ENCODE peak calls at places on chromosomes 13 and 19, in five cellular contexts. X is MM.1S, T is tibial artery, F is heart right ventricle, Z is mammary epithelial cell. B is an unnamed sample.

GRCh38 chr19:1943661-1944087 is 2.7 kb downstream of the CSNK1G2 start:
- DNase-seq in Z (no peak), X (no peak), F (no peak), T (no peak), B (no peak)

GRCh38 chr13:109844396-109844795 is 58.0 kb upstream of the IRS2 start:
- DNase-seq in X (no peak), T (no peak), Z (peak), F (no peak), B (no peak)

GRCh38 chr19:40084948-40085347 is 5.8 kb downstream of the ZNF780A start:
- DNase-seq in F (no peak), Z (no peak), T (no peak), X (no peak), B (no peak)

GRCh38 chr19:9144920-9145319 is 4.7 kb downstream of the ZNF317 start:
- DNase-seq in Z (no peak), F (no peak), T (no peak), X (no peak), B (no peak)

GRCh38 chr13:84400711-84401110 is 518.4 kb upstream of the SLITRK1 start:
- DNase-seq in Z (peak), F (no peak), T (no peak), X (no peak), B (no peak)

GRCh38 chr19:18423258-18424020 is 4.2 kb downstream of the SSBP4 start:
- DNase-seq in F (no peak), Z (no peak), T (no peak), X (no peak), B (no peak)

GRCh38 chr13:83272076-83272475 is 610.2 kb downstream of the SLITRK1 start:
- DNase-seq in X (no peak), T (no peak), F (no peak), Z (no peak), B (no peak)

GRCh38 chr19:35995655-35995993 is 636 bp downstream of the SDHAF1 start:
- DNase-seq in F (peak), X (peak), Z (peak), T (peak), B (no peak)

GRCh38 chr19:2249010-2249866 is at the start of gene AMH:
- DNase-seq in F (no peak), X (no peak), Z (no peak), T (no peak), B (no peak)

GRCh38 chr19:2027361-2027760 is 11.8 kb upstream of the BTBD2 start:
- DNase-seq in X (no peak), Z (peak), T (no peak), F (no peak), B (no peak)

GRCh38 chr13:42068886-42069285 is 20.4 kb downstream of the DGKH start:
- DNase-seq in F (no peak), X (no peak), Z (no peak), T (no peak), B (no peak)

GRCh38 chr13:21465710-21466160 is 6.6 kb upstream of the ZDHHC20 start:
- DNase-seq in T (no peak), F (no peak), X (no peak), Z (no peak), B (no peak)

GRCh38 chr19:14375055-14375581 is 6.1 kb upstream of the ADGRE5 start:
- DNase-seq in X (no peak), T (no peak), Z (no peak), F (peak), B (no peak)

GRCh38 chr13:101700598-101700997 is 248.1 kb downstream of the ITGBL1 start:
- DNase-seq in T (no peak), X (no peak), F (peak), Z (no peak), B (no peak)

GRCh38 chr19:55179570-55180484 is at the start of gene SYT5:
- DNase-seq in T (no peak), X (peak), Z (peak), F (no peak), B (peak)

GRCh38 chr19:11191273-11191755 is 6.0 kb downstream of the KANK2 start:
- DNase-seq in T (peak), X (no peak), Z (peak), F (peak), B (no peak)

GRCh38 chr19:7257148-7258041 is 36.8 kb downstream of the INSR start:
- DNase-seq in Z (peak), T (no peak), X (no peak), F (peak), B (no peak)

GRCh38 chr19:7159105-7159933 is 89.8 kb downstream of the ZNF557 start:
- DNase-seq in F (peak), T (peak), X (no peak), Z (no peak), B (no peak)

GRCh38 chr13:32025730-32026129 is 5.8 kb upstream of the FRY start:
- DNase-seq in X (no peak), Z (no peak), T (no peak), F (no peak), B (no peak)

GRCh38 chr19:15448778-15449619 is 757 bp downstream of the WIZ start:
- DNase-seq in T (peak), F (no peak), Z (no peak), X (no peak), B (no peak)

GRCh38 chr13:55244991-55245644 is 1895.6 kb upstream of the PRR20A start:
- DNase-seq in T (no peak), X (no peak), F (no peak), Z (no peak), B (no peak)

GRCh38 chr19:38661996-38662395 is 14.5 kb downstream of the ACTN4 start:
- DNase-seq in F (no peak), X (no peak), T (no peak), Z (peak), B (no peak)

GRCh38 chr19:13029893-13030292 is 34.6 kb downstream of the NFIX start:
- DNase-seq in Z (no peak), X (peak), F (no peak), T (peak), B (peak)

GRCh38 chr13:39498471-39499114 is 104.4 kb downstream of the LHFPL6 start:
- DNase-seq in F (no peak), T (no peak), Z (no peak), X (no peak), B (no peak)

GRCh38 chr13:27419333-27419732 is 5.1 kb upstream of the GTF3A start:
- DNase-seq in T (no peak), Z (peak), F (no peak), X (no peak), B (no peak)

GRCh38 chr19:17394891-17395415 is 957 bp upstream of the CCDC194 start:
- DNase-seq in F (peak), T (no peak), Z (peak), X (no peak), B (no peak)

GRCh38 chr13:42497798-42498197 is 76.2 kb upstream of the TNFSF11 start:
- DNase-seq in F (no peak), X (no peak), Z (peak), T (no peak), B (no peak)

GRCh38 chr13:38350114-38350617 is 515 bp downstream of the UFM1 start:
- DNase-seq in F (peak), X (peak), T (peak), Z (peak), B (no peak)

GRCh38 chr13:41954226-41954625 is 6.7 kb downstream of the VWA8 start:
- DNase-seq in Z (no peak), T (no peak), X (no peak), F (no peak), B (no peak)

GRCh38 chr19:29446331-29446730 is 79.5 kb upstream of the VSTM2B start:
- DNase-seq in Z (no peak), X (no peak), F (no peak), T (no peak), B (no peak)

GRCh38 chr19:9877775-9878510 is 42.8 kb downstream of the PIN1 start:
- DNase-seq in F (no peak), T (no peak), X (peak), Z (peak), B (no peak)

GRCh38 chr13:89343165-89343564 is 1672.0 kb downstream of the SLITRK5 start:
- DNase-seq in Z (peak), F (no peak), X (no peak), T (no peak), B (no peak)

GRCh38 chr19:17641846-17642245 is 46.3 kb downstream of the UNC13A start:
- DNase-seq in T (no peak), Z (no peak), X (no peak), F (no peak), B (no peak)

GRCh38 chr19:39595950-39596349 is 6.4 kb upstream of the LGALS13 start:
- DNase-seq in Z (no peak), F (no peak), X (no peak), T (no peak), B (no peak)

GRCh38 chr19:5679289-5680082 is 830 bp downstream of the MICOS13 start:
- DNase-seq in Z (no peak), X (peak), F (no peak), T (no peak), B (no peak)

GRCh38 chr19:2455481-2456300 is 1.1 kb downstream of the LMNB2 start:
- DNase-seq in T (no peak), X (peak), Z (peak), F (peak), B (no peak)

GRCh38 chr13:110716235-110716505 is 2.7 kb downstream of the ING1 start:
- DNase-seq in Z (peak), F (no peak), X (peak), T (peak), B (no peak)

GRCh38 chr13:112688560-112689497 is 1.0 kb upstream of the ATP11A start:
- DNase-seq in F (no peak), X (no peak), Z (no peak), T (peak), B (no peak)

GRCh38 chr13:114018461-114019055 is 44.7 kb upstream of the C13orf46 start:
- DNase-seq in T (no peak), Z (no peak), X (no peak), F (no peak), B (no peak)
- H3K27ac ChIP-seq in T (no peak), Z (no peak), X (no peak), F (no peak), B (no peak)

GRCh38 chr13:30689752-30690151 is 45.6 kb upstream of the ALOX5AP start:
- DNase-seq in X (no peak), F (no peak), Z (no peak), T (peak), B (no peak)
- H3K27ac ChIP-seq in X (peak), F (peak), Z (no peak), T (peak), B (no peak)

DNA sequence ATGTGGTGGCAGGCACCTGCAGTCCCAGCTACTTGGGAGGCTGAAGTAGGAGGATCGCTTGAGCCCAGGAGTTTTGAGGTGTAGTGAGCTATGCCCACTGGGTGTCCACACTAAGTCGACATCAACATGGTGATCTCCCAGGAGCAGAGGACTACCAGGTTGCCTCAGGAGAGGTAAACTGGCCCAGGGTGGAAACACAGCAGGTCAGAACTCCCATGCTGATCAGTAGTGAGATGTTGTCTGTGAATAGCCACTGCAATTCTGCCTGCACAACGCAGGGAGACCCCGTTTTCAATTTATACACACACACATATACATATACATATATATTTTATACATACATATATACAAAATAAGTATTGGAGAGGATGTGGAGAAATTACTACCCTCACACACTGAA is 2.1 kb upstream of the ZNF224 start:
- DNase-seq in F (no peak), X (no peak), T (no peak), Z (no peak), B (no peak)
- H3K27ac ChIP-seq in F (no peak), X (no peak), T (no peak), Z (no peak), B (no peak)

DNA sequence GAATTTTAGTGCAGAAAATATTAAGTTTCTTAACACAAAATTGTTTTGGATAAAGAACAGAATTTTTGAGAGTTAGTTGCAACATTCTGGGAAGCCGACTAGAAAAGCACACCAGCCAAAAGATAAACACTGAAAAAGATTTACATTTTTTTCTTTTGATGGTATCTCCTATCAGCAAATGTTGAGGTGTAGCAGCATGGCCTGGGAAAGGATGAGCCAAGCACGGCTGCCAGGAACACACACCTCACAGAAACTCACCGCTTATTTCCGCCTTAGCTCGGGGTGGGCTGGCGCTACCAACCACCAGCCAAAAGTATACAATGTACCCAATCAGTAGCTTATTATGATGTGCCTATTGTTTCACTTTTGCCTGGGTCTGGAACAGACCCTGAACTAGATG is 134.7 kb downstream of the MIPEP start:
- DNase-seq in Z (no peak), F (no peak), T (no peak), X (no peak), B (no peak)
- H3K27ac ChIP-seq in Z (no peak), F (no peak), T (peak), X (no peak), B (no peak)

DNA sequence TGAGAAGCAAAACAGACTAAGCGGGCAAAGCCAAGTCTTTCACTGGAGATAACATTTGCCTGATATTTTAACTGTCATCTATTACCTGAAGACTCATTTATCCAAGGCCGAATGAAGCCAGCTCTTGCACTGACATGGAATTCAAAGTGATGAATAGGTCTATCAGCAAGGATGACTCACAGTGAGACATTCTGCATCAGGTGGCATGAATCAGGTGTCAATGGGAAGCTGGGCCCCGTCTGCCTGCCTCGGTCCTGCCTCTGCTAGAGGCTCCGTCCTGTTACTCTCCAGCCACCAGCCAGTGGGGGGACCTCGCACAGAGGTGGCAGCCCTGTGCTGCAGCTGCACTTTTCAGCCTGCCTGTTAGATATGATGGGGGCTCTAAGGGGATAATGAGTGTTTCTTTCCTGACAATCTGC is 23.5 kb downstream of the STARD13 start:
- DNase-seq in T (no peak), F (no peak), Z (peak), X (no peak), B (no peak)
- H3K27ac ChIP-seq in T (peak), F (peak), Z (no peak), X (no peak), B (peak)

DNA sequence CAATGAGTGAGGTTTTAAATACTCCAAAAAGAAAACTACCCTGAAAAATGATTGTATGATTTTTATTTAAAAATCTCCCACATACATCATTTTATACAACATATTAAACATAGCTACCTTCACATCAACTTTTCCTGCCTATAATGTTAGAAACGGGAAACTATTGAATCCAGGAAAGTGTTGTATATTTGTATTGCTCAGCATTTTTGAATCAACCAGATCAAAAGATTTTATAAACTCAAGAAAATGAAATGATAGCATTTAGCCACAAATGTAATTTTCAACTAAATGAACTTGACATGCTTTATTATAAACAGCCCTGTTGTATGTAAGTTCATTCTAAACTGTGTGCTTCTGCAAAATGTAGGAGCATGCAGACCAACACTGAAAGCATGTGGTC is 124.6 kb upstream of the SLC10A2 start:
- DNase-seq in X (no peak), T (no peak), Z (no peak), F (no peak), B (no peak)
- H3K27ac ChIP-seq in X (no peak), T (no peak), Z (no peak), F (no peak), B (no peak)

GRCh38 chr19:34321735-34322134 is 43.3 kb upstream of the GPI start:
- DNase-seq in X (no peak), Z (no peak), F (no peak), T (no peak), B (no peak)
- H3K27ac ChIP-seq in X (no peak), Z (no peak), F (no peak), T (no peak), B (no peak)

GRCh38 chr13:108214511-108215383 is 589 bp downstream of the LIG4 start:
- DNase-seq in X (no peak), T (no peak), Z (peak), F (peak), B (no peak)

GRCh38 chr13:108218044-108218974 is at the start of gene ABHD13:
- DNase-seq in F (peak), X (peak), Z (peak), T (peak), B (peak)

GRCh38 chr13:108215428-108215827 is at the start of gene LIG4:
- DNase-seq in Z (peak), T (peak), X (peak), F (peak), B (peak)

GRCh38 chr13:108223850-108224503 is 5.8 kb downstream of the ABHD13 start:
- DNase-seq in T (no peak), F (no peak), Z (no peak), X (no peak), B (no peak)

GRCh38 chr13:108220042-108220441 is 1.9 kb downstream of the ABHD13 start:
- DNase-seq in X (no peak), F (no peak), T (no peak), Z (peak), B (no peak)
- H3K27ac ChIP-seq in X (no peak), F (no peak), T (no peak), Z (no peak), B (no peak)

B was measured in caudate nucleus.